ENCODE peak calls at places on chromosomes 2 and 18, in nine cellular contexts. D is heart right ventricle, H is NB4, C is cardiac muscle cell, I is A673, O is colonic mucosa, R is upper lobe of left lung, W is ovary, U is Calu3. L is an unnamed sample.

GRCh38 chr2:191217580-191217979 is 27.6 kb upstream of the MYO1B start:
- DNase-seq in I (peak), U (no peak), R (no peak), D (no peak), O (peak), H (peak), C (peak), W (no peak), L (no peak)

GRCh38 chr2:156334496-156335478 is 2.3 kb upstream of the NR4A2 start:
- DNase-seq in I (peak), D (peak), C (peak), R (peak), H (no peak), W (peak), U (peak), O (peak), L (peak)

GRCh38 chr2:231392431-231393148 is 2.9 kb upstream of the B3GNT7 start:
- DNase-seq in C (no peak), R (no peak), D (no peak), H (no peak), U (no peak), I (no peak), W (no peak), O (no peak), L (no peak)

GRCh38 chr2:17328161-17328560 is 190.1 kb downstream of the RAD51AP2 start:
- DNase-seq in O (no peak), H (no peak), W (no peak), U (no peak), C (no peak), D (no peak), I (no peak), R (no peak), L (no peak)

GRCh38 chr2:209073151-209073550 is 350.7 kb upstream of the MAP2 start:
- DNase-seq in D (no peak), C (no peak), U (no peak), R (no peak), H (no peak), I (no peak), W (no peak), O (no peak), L (no peak)

GRCh38 chr18:11387880-11388279 is 221.5 kb upstream of the SLC35G4 start:
- DNase-seq in H (peak), C (peak), U (peak), R (no peak), W (no peak), O (no peak), I (peak), D (peak), L (peak)

GRCh38 chr2:85893428-85894258 is 4.9 kb upstream of the ST3GAL5 start:
- DNase-seq in U (no peak), D (no peak), I (no peak), R (no peak), W (no peak), O (no peak), C (peak), H (no peak), L (no peak)

GRCh38 chr2:127862228-127862627 is 4.3 kb upstream of the POLR2D start:
- DNase-seq in O (no peak), D (no peak), R (no peak), C (no peak), H (no peak), W (no peak), I (no peak), U (no peak), L (no peak)

GRCh38 chr18:32803571-32803970 is 30.7 kb upstream of the KLHL14 start:
- DNase-seq in C (no peak), O (no peak), H (no peak), R (no peak), W (no peak), D (no peak), U (no peak), I (no peak), L (no peak)

GRCh38 chr18:78741381-78742340 is 238.0 kb upstream of the SALL3 start:
- DNase-seq in U (no peak), C (no peak), H (no peak), D (no peak), R (no peak), O (no peak), I (peak), W (no peak), L (no peak)

GRCh38 chr2:98761909-98762308 is 31.0 kb upstream of the MGAT4A start:
- DNase-seq in D (no peak), U (no peak), I (no peak), C (no peak), O (no peak), H (no peak), R (no peak), W (no peak), L (no peak)

GRCh38 chr2:150165988-150166965 is 321.2 kb downstream of the RND3 start:
- DNase-seq in D (no peak), O (no peak), I (no peak), R (no peak), U (peak), W (no peak), H (no peak), C (no peak), L (no peak)

GRCh38 chr2:30425326-30425725 is 21.7 kb upstream of the LCLAT1 start:
- DNase-seq in H (no peak), O (no peak), U (no peak), I (no peak), W (no peak), D (no peak), C (no peak), R (no peak), L (no peak)

GRCh38 chr2:231931481-231931915 is 5.3 kb upstream of the NPPC start:
- DNase-seq in U (no peak), W (no peak), D (no peak), I (no peak), H (no peak), O (no peak), R (no peak), C (no peak), L (no peak)

GRCh38 chr18:48765053-48765452 is 185.7 kb downstream of the SMAD7 start:
- DNase-seq in H (no peak), O (no peak), C (no peak), R (no peak), D (no peak), U (no peak), I (no peak), W (no peak), L (no peak)

GRCh38 chr18:69885841-69886531 is 61.7 kb downstream of the CD226 start:
- DNase-seq in H (no peak), W (no peak), U (peak), I (no peak), R (no peak), O (no peak), C (no peak), D (no peak), L (no peak)

GRCh38 chr2:176139621-176140020 is 10.1 kb downstream of the HOXD8 start:
- DNase-seq in U (no peak), O (no peak), W (peak), H (no peak), C (no peak), D (no peak), I (peak), R (peak), L (no peak)

GRCh38 chr2:176283268-176283667 is 14.0 kb downstream of the MTX2 start:
- DNase-seq in C (peak), O (no peak), H (no peak), W (no peak), I (peak), R (no peak), U (no peak), D (no peak), L (no peak)

GRCh38 chr2:47069628-47070154 is 85.4 kb downstream of the STPG4 start:
- DNase-seq in C (peak), O (peak), H (no peak), I (peak), R (no peak), W (no peak), U (peak), D (peak), L (peak)

GRCh38 chr18:51211552-51211951 is 14.1 kb upstream of the MEX3C start:
- DNase-seq in H (peak), D (peak), O (peak), C (peak), I (no peak), R (no peak), U (peak), W (no peak), L (no peak)

GRCh38 chr18:65527879-65528633 is 222.8 kb upstream of the CDH7 start:
- DNase-seq in H (no peak), O (no peak), I (peak), U (no peak), C (no peak), D (no peak), W (no peak), R (no peak), L (no peak)

GRCh38 chr2:73000808-73001570 is 70.5 kb downstream of the SFXN5 start:
- DNase-seq in U (no peak), R (no peak), C (no peak), I (no peak), D (no peak), O (no peak), H (no peak), W (no peak), L (no peak)

GRCh38 chr18:79754022-79754761 is 43.5 kb upstream of the KCNG2 start:
- DNase-seq in D (no peak), W (no peak), H (no peak), R (peak), I (no peak), O (no peak), C (no peak), U (no peak), L (no peak)

GRCh38 chr18:26902296-26902695 is 36.8 kb upstream of the AQP4 start:
- DNase-seq in O (no peak), R (no peak), C (no peak), U (no peak), H (no peak), I (no peak), D (no peak), W (no peak), L (no peak)

DNA sequence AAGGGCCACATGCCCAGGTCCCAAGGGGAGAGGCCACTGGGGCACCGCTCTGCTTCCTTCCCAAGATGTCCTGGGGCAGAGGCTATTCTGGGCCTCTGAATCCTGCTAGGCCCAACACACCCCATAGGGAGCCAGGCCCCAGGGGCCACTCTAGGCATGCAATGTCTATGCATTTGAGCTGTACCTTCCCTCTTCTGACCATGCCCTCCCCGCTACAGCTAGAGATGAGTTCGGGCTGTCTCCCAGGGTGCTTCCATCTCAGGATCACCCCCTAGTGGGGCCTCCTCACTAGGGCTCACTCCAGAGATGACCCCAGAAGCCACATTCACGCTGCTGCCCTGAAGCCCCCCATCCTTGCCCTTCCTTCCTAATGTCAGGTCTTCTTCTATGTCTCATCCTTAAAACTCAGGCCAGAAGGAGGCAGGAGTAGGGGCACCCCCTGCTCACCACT is 54.4 kb downstream of the TNS1 start:
- DNase-seq in H (no peak), C (no peak), I (no peak), W (peak), R (no peak), U (no peak), D (no peak), O (no peak), L (peak)
- TF ChIP-seq CTCF in H (no peak), C (no peak), I (no peak), W (no peak), R (no peak), U (no peak), D (no peak), O (no peak), L (no peak)

DNA sequence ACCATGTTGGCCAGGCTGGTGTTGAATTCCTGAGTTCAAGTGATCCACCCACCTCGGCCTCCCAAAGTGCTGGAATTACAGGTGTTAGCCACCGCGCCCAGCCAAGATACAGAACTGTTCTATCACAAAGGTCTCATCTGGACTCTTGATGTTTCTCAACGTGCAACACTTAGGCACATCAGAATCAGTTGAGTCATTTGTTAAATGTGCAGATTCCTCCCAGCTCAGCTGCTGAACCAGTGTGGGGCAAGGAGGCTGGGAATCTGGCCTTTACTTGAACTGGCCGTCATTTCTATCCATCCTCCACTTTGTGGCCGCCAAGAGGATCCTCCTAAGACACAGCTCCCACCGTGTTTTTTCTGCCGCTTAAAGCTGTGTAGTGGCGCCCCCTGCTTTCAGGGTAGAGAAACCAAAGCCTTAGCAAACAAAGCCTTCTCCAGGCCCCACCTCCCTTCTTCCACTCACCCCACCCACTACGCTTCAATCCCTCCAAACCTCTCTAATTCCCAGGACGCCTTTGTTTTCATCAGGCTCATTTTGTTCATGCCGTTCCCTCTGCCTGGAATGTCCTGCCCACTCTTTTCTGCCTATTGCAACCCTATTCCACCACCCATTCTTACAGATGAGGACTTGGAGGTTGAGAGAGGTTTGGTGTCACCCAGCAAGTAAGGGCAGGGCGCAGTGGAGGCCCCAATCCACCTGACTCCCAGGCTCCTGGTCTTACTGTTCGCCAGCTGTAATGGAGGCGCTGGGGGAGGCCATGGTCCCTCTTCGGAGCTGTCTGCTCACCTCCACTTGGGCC is 776 bp upstream of the SPEG start:
- DNase-seq in R (no peak), W (no peak), O (no peak), C (peak), I (peak), U (peak), D (no peak), H (peak), L (no peak)
- TF ChIP-seq CTCF in R (no peak), W (no peak), O (no peak), C (peak), I (peak), U (no peak), D (peak), H (peak), L (no peak)

DNA sequence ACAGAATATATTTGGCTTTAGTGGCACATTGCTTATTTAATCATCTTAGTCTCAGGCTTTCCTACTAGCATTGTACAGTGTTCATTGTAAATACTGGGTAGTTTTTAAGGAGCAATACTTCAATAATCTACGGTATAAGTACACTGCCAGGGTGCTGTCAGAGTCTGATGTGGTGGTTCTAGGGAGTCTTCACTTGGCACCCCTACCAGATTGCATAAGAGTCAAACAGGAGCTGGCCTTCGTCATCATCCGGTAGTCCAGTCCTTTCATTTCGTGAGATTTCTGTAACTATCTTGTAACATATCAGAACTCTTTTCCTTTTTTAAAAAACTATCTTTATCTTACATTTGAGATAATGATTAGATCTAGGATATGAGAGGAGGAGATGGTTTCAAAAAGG is 91.1 kb downstream of the ZNF532 start:
- DNase-seq in D (no peak), H (no peak), C (peak), U (no peak), R (no peak), I (no peak), W (no peak), O (no peak), L (no peak)
- TF ChIP-seq CTCF in D (no peak), H (no peak), C (no peak), U (no peak), R (no peak), I (no peak), W (no peak), O (no peak), L (no peak)

GRCh38 chr2:174344716-174345472 is 10.1 kb downstream of the SP9 start:
- DNase-seq in W (no peak), H (peak), I (peak), U (no peak), C (peak), O (no peak), R (no peak), D (no peak), L (no peak)
- TF ChIP-seq CTCF in W (no peak), H (peak), I (peak), U (peak), C (peak), O (no peak), R (peak), D (peak), L (no peak)

L was measured in pancreas.